ENCODE peak calls at places on chromosome 15, in seven cellular contexts. A, H, I, Q, P, Z and U are unnamed samples.

GRCh38 chr15:88375234-88375926 is 91.8 kb downstream of the MRPL46 start:
- DNase-seq in H (no peak), Z (no peak), I (no peak), Q (peak), A (no peak), P (no peak), U (no peak)

GRCh38 chr15:28935316-28935715 is 49.5 kb downstream of the APBA2 start:
- DNase-seq in I (no peak), Q (peak), H (peak), A (no peak), P (no peak), Z (no peak), U (peak)

GRCh38 chr15:84982301-84982920 is 755 bp downstream of the PDE8A start:
- DNase-seq in P (no peak), A (peak), Q (no peak), Z (peak), I (peak), H (peak), U (peak)

GRCh38 chr15:55652909-55653495 is 64.9 kb upstream of the PYGO1 start:
- DNase-seq in Z (no peak), I (no peak), A (no peak), P (no peak), Q (no peak), H (no peak), U (no peak)

GRCh38 chr15:78261062-78261461 is 3.3 kb upstream of the DNAJA4 start:
- DNase-seq in Q (no peak), Z (no peak), A (no peak), P (no peak), H (no peak), I (no peak), U (no peak)

GRCh38 chr15:100928632-100929280 is 9.6 kb downstream of the LRRK1 start:
- DNase-seq in P (no peak), A (no peak), Q (no peak), I (no peak), Z (no peak), H (no peak), U (no peak)

GRCh38 chr15:39594056-39594763 is 13.3 kb downstream of the THBS1 start:
- DNase-seq in A (no peak), Z (no peak), H (peak), Q (no peak), P (no peak), I (no peak), U (peak)

GRCh38 chr15:92809064-92809879 is 90.9 kb upstream of the CHD2 start:
- DNase-seq in A (peak), I (peak), Q (peak), P (peak), H (peak), Z (peak), U (peak)

GRCh38 chr15:40333922-40334492 is 6.7 kb downstream of the CCDC9B start:
- DNase-seq in I (peak), H (no peak), Q (no peak), Z (peak), P (no peak), A (no peak), U (no peak)

GRCh38 chr15:43912991-43913927 is 86.5 kb downstream of the WDR76 start:
- DNase-seq in H (no peak), P (no peak), I (no peak), Q (peak), A (no peak), Z (no peak), U (peak)

GRCh38 chr15:77135181-77135580 is 64.3 kb upstream of the TSPAN3 start:
- DNase-seq in Q (no peak), I (no peak), H (no peak), A (no peak), Z (no peak), P (no peak), U (no peak)

GRCh38 chr15:50265620-50266019 is at the start of gene HDC:
- DNase-seq in A (no peak), P (no peak), H (no peak), I (no peak), Z (no peak), Q (no peak), U (no peak)

GRCh38 chr15:79169531-79170123 is 79.0 kb upstream of the RASGRF1 start:
- DNase-seq in I (no peak), A (no peak), H (no peak), P (no peak), Z (no peak), Q (no peak), U (no peak)

GRCh38 chr15:52093539-52094502 is 18.8 kb downstream of the BCL2L10 start:
- DNase-seq in A (no peak), Q (peak), Z (no peak), I (no peak), P (no peak), H (no peak), U (peak)

GRCh38 chr15:70033109-70033508 is 64.6 kb downstream of the TLE3 start:
- DNase-seq in H (no peak), Q (no peak), A (no peak), I (no peak), Z (no peak), P (no peak), U (no peak)

GRCh38 chr15:44811347-44811746 is 75.0 kb downstream of the TRIM69 start:
- DNase-seq in A (no peak), I (no peak), H (no peak), P (no peak), Q (no peak), Z (no peak), U (no peak)

GRCh38 chr15:72155635-72156616 is 37.7 kb downstream of the SENP8 start:
- DNase-seq in Z (peak), I (peak), A (peak), H (peak), Q (peak), P (peak), U (peak)

GRCh38 chr15:81043568-81044301 is 43.0 kb downstream of the TLNRD1 start:
- DNase-seq in Q (no peak), H (no peak), A (no peak), I (no peak), P (no peak), Z (no peak), U (no peak)

GRCh38 chr15:81852826-81853225 is 193.0 kb downstream of the MEX3B start:
- DNase-seq in H (no peak), Q (no peak), I (no peak), P (no peak), Z (no peak), A (no peak), U (no peak)

GRCh38 chr15:23564798-23565394 is 578 bp upstream of the MKRN3 start:
- DNase-seq in Z (no peak), Q (no peak), I (no peak), P (no peak), H (no peak), A (no peak), U (no peak)

GRCh38 chr15:62119224-62119925 is 45.7 kb downstream of the C2CD4B start:
- DNase-seq in Z (no peak), H (no peak), P (no peak), I (no peak), Q (peak), A (no peak), U (peak)